ENCODE peak calls at places on chromosomes 6 and 20, in five cellular contexts. W is foreskin fibroblast, L is WERI-Rb-1, A is neural crest cell, O is NCI-H187 treated with DMSO at 0.1 percent for 48 hours. K is an unnamed sample.

GRCh38 chr6:45314146-45314545 is 14.0 kb upstream of the RUNX2 start:
- DNase-seq in L (no peak), O (no peak), A (no peak), W (no peak), K (no peak)

GRCh38 chr20:37987602-37988290 is 45.5 kb downstream of the TTI1 start:
- DNase-seq in L (no peak), O (no peak), A (no peak), W (no peak), K (no peak)

GRCh38 chr6:54909184-54909583 is 62.6 kb downstream of the FAM83B start:
- DNase-seq in W (no peak), A (no peak), O (no peak), L (no peak), K (no peak)

GRCh38 chr6:52399511-52400315 is 20.4 kb upstream of the EFHC1 start:
- DNase-seq in O (no peak), L (peak; percentile 58), W (peak; percentile 42), A (peak; percentile 24), K (no peak)

GRCh38 chr6:145199961-145200360 is 535.4 kb downstream of the EPM2A start:
- DNase-seq in O (no peak), W (peak; percentile 65), L (no peak), A (no peak), K (no peak)

GRCh38 chr6:122789078-122789861 is at the start of gene SMPDL3A:
- DNase-seq in A (peak; percentile 70), W (peak; percentile 88), L (peak; percentile 83), O (peak; percentile 47), K (no peak)

GRCh38 chr6:84536914-84537638 is 227.3 kb downstream of the TBX18 start:
- DNase-seq in W (no peak), L (no peak), A (no peak), O (no peak), K (no peak)

GRCh38 chr6:127851197-127851596 is 49.7 kb downstream of the THEMIS start:
- DNase-seq in W (no peak), L (no peak), A (no peak), O (no peak), K (no peak)

GRCh38 chr20:1965520-1966278 is 28.2 kb downstream of the PDYN start:
- DNase-seq in W (peak; percentile 41), O (no peak), L (peak; percentile 89), A (peak; percentile 83), K (peak; percentile 62)

GRCh38 chr6:79467716-79468115 is 69.5 kb downstream of the LCA5 start:
- DNase-seq in W (peak; percentile 23), A (no peak), O (no peak), L (no peak), K (no peak)

GRCh38 chr20:62816031-62816878 is 595 bp upstream of the COL9A3 start:
- DNase-seq in L (no peak), O (no peak), A (peak; percentile 23), W (no peak), K (no peak)

GRCh38 chr6:30966154-30966553 is 17.4 kb upstream of the MUC21 start:
- DNase-seq in A (no peak), W (no peak), L (no peak), O (no peak), K (no peak)

GRCh38 chr6:3233321-3233720 is 5.9 kb upstream of the TUBB2B start:
- DNase-seq in L (peak; percentile 52), O (no peak), A (no peak), W (no peak), K (no peak)

GRCh38 chr6:71404145-71404966 is 115.7 kb downstream of the OGFRL1 start:
- DNase-seq in L (no peak), A (no peak), O (no peak), W (peak; percentile 78), K (no peak)

GRCh38 chr6:159256128-159256527 is 86.9 kb downstream of the FNDC1 start:
- DNase-seq in A (no peak), L (no peak), W (no peak), O (no peak), K (no peak)

GRCh38 chr6:47922391-47922790 is 140.6 kb downstream of the OPN5 start:
- DNase-seq in L (no peak), W (no peak), O (no peak), A (peak; percentile 5), K (no peak)

GRCh38 chr20:44924526-44924925 is 14.7 kb downstream of the PABPC1L start:
- DNase-seq in W (no peak), O (no peak), L (no peak), A (no peak), K (no peak)

GRCh38 chr20:3101737-3102574 is 17.4 kb upstream of the AVP start:
- DNase-seq in A (no peak), L (no peak), O (no peak), W (no peak), K (peak; percentile 23)

GRCh38 chr20:63696311-63696627 is 183 bp upstream of the TNFRSF6B start:
- DNase-seq in W (no peak), A (no peak), L (no peak), O (no peak), K (no peak)

GRCh38 chr20:36202891-36203338 is 33.4 kb upstream of the AAR2 start:
- DNase-seq in L (peak; percentile 80), W (peak; percentile 20), A (peak; percentile 82), O (no peak), K (peak; percentile 62)

GRCh38 chr6:143183735-143184134 is 123.0 kb downstream of the AIG1 start:
- DNase-seq in W (no peak), L (no peak), O (no peak), A (no peak), K (no peak)

GRCh38 chr20:57224641-57225138 is 41.8 kb downstream of the BMP7 start:
- DNase-seq in L (peak; percentile 93), W (no peak), O (no peak), A (no peak), K (no peak)

GRCh38 chr20:21183722-21184121 is 57.8 kb downstream of the KIZ start:
- DNase-seq in A (no peak), O (no peak), L (no peak), W (peak; percentile 45), K (no peak)

GRCh38 chr6:121439456-121440250 is 4.2 kb downstream of the GJA1 start:
- DNase-seq in O (no peak), A (no peak), W (no peak), L (no peak), K (no peak)

GRCh38 chr6:10409766-10410209 is 5.1 kb downstream of the TFAP2A start:
- DNase-seq in W (no peak), L (no peak), A (no peak), O (no peak), K (no peak)

GRCh38 chr6:9002833-9003232 is 567.5 kb upstream of the SLC35B3 start:
- DNase-seq in W (no peak), O (no peak), A (no peak), L (no peak), K (no peak)

GRCh38 chr20:63254237-63254535 is at the start of gene NKAIN4:
- DNase-seq in W (no peak), O (no peak), A (no peak), L (no peak), K (no peak)

GRCh38 chr20:19024296-19025035 is 188.0 kb upstream of the SLC24A3 start:
- DNase-seq in O (no peak), A (no peak), W (no peak), L (no peak), K (no peak)

GRCh38 chr6:99979953-99980352 is 14.1 kb downstream of the MCHR2 start:
- DNase-seq in O (no peak), W (no peak), L (no peak), A (no peak), K (no peak)

GRCh38 chr6:118665011-118665410 is 13.6 kb upstream of the CEP85L start:
- DNase-seq in O (no peak), W (no peak), L (no peak), A (no peak), K (no peak)

GRCh38 chr6:56891754-56892153 is 63.2 kb upstream of the BEND6 start:
- DNase-seq in L (peak; percentile 53), O (no peak), A (no peak), W (peak; percentile 42), K (no peak)

GRCh38 chr6:103723438-103723837 is 1136.3 kb downstream of the HACE1 start:
- DNase-seq in L (no peak), A (no peak), O (no peak), W (no peak), K (no peak)

GRCh38 chr20:44901972-44902371 is 7.9 kb upstream of the PABPC1L start:
- DNase-seq in W (peak; percentile 47), O (no peak), L (no peak), A (no peak), K (no peak)

GRCh38 chr6:161586866-161587265 is 313.0 kb upstream of the AGPAT4 start:
- DNase-seq in L (no peak), W (no peak), A (no peak), O (no peak), K (no peak)

GRCh38 chr6:81752084-81752968 is at the start of gene TENT5A:
- DNase-seq in W (peak; percentile 92), L (peak; percentile 92), O (peak; percentile 32), A (peak; percentile 82), K (peak; percentile 59)

GRCh38 chr6:11179088-11179977 is 53.1 kb downstream of the NEDD9 start:
- DNase-seq in O (no peak), A (no peak), W (no peak), L (no peak), K (no peak)

K was measured in activated CD4-positive, CD25-positive, alpha-beta regulatory T cell treated with anti-CD3 and anti-CD28 coated beads, Interleukin-2, amount 50 U/mL, for 16 hours.